ENCODE peak calls at places on chromosomes 5 and 9, in nine cellular contexts. One of them, this sample, is unnamed.

GRCh38 chr5:863244-863805 is 12.5 kb upstream of the ZDHHC11 start:
- DNase-seq in HS-5: no peak
- DNase-seq in naive thymus-derived CD8-positive, alpha-beta T cell: no peak
- DNase-seq in NCI-H748 treated with DMSO at 0.1 percent for 48 hours: no peak
- DNase-seq in activated naive CD4-positive, alpha-beta T cell: no peak
- DNase-seq in germinal center: no peak
- DNase-seq in activated B cell treated with CpG ODN at 0.5 μM for 24 hours: no peak
- DNase-seq in G401: no peak
- DNase-seq in stimulated activated CD4-positive, alpha-beta T cell treated with anti-CD3 and anti-CD28 coated beads, TNF-alpha, amount 100 ng/mL, for 48 hours: no peak
- DNase-seq in this sample: no peak

GRCh38 chr5:174157048-174157447 is 111.5 kb downstream of the NSG2 start:
- DNase-seq in HS-5: no peak
- DNase-seq in naive thymus-derived CD8-positive, alpha-beta T cell: no peak
- DNase-seq in NCI-H748 treated with DMSO at 0.1 percent for 48 hours: no peak
- DNase-seq in activated naive CD4-positive, alpha-beta T cell: no peak
- DNase-seq in germinal center: no peak
- DNase-seq in activated B cell treated with CpG ODN at 0.5 μM for 24 hours: no peak
- DNase-seq in G401: no peak
- DNase-seq in stimulated activated CD4-positive, alpha-beta T cell treated with anti-CD3 and anti-CD28 coated beads, TNF-alpha, amount 100 ng/mL, for 48 hours: no peak
- DNase-seq in this sample: no peak

GRCh38 chr9:111601237-111602018 is 2.0 kb upstream of the PTGR1 start:
- DNase-seq in HS-5: no peak
- DNase-seq in naive thymus-derived CD8-positive, alpha-beta T cell: peak; percentile 1
- DNase-seq in NCI-H748 treated with DMSO at 0.1 percent for 48 hours: no peak
- DNase-seq in activated naive CD4-positive, alpha-beta T cell: no peak
- DNase-seq in germinal center: no peak
- DNase-seq in activated B cell treated with CpG ODN at 0.5 μM for 24 hours: no peak
- DNase-seq in G401: no peak
- DNase-seq in stimulated activated CD4-positive, alpha-beta T cell treated with anti-CD3 and anti-CD28 coated beads, TNF-alpha, amount 100 ng/mL, for 48 hours: no peak
- DNase-seq in this sample: no peak

GRCh38 chr9:92975452-92975770 is 28.1 kb downstream of the FGD3 start:
- DNase-seq in HS-5: no peak
- DNase-seq in naive thymus-derived CD8-positive, alpha-beta T cell: no peak
- DNase-seq in NCI-H748 treated with DMSO at 0.1 percent for 48 hours: no peak
- DNase-seq in activated naive CD4-positive, alpha-beta T cell: no peak
- DNase-seq in germinal center: no peak
- DNase-seq in activated B cell treated with CpG ODN at 0.5 μM for 24 hours: no peak
- DNase-seq in G401: no peak
- DNase-seq in stimulated activated CD4-positive, alpha-beta T cell treated with anti-CD3 and anti-CD28 coated beads, TNF-alpha, amount 100 ng/mL, for 48 hours: no peak
- DNase-seq in this sample: no peak

GRCh38 chr9:112858625-112859147 is 32.0 kb downstream of the SLC46A2 start:
- DNase-seq in HS-5: no peak
- DNase-seq in naive thymus-derived CD8-positive, alpha-beta T cell: no peak
- DNase-seq in NCI-H748 treated with DMSO at 0.1 percent for 48 hours: no peak
- DNase-seq in activated naive CD4-positive, alpha-beta T cell: no peak
- DNase-seq in germinal center: peak; percentile 66
- DNase-seq in activated B cell treated with CpG ODN at 0.5 μM for 24 hours: no peak
- DNase-seq in G401: no peak
- DNase-seq in stimulated activated CD4-positive, alpha-beta T cell treated with anti-CD3 and anti-CD28 coated beads, TNF-alpha, amount 100 ng/mL, for 48 hours: no peak
- DNase-seq in this sample: no peak

GRCh38 chr5:115850771-115851416 is 9.2 kb downstream of the AP3S1 start:
- DNase-seq in HS-5: no peak
- DNase-seq in naive thymus-derived CD8-positive, alpha-beta T cell: no peak
- DNase-seq in NCI-H748 treated with DMSO at 0.1 percent for 48 hours: no peak
- DNase-seq in activated naive CD4-positive, alpha-beta T cell: no peak
- DNase-seq in germinal center: no peak
- DNase-seq in activated B cell treated with CpG ODN at 0.5 μM for 24 hours: no peak
- DNase-seq in G401: no peak
- DNase-seq in stimulated activated CD4-positive, alpha-beta T cell treated with anti-CD3 and anti-CD28 coated beads, TNF-alpha, amount 100 ng/mL, for 48 hours: no peak
- DNase-seq in this sample: no peak

GRCh38 chr9:133111461-133112360 is 9.3 kb downstream of the RALGDS start:
- DNase-seq in HS-5: no peak
- DNase-seq in naive thymus-derived CD8-positive, alpha-beta T cell: no peak
- DNase-seq in NCI-H748 treated with DMSO at 0.1 percent for 48 hours: no peak
- DNase-seq in activated naive CD4-positive, alpha-beta T cell: no peak
- DNase-seq in germinal center: no peak
- DNase-seq in activated B cell treated with CpG ODN at 0.5 μM for 24 hours: no peak
- DNase-seq in G401: no peak
- DNase-seq in stimulated activated CD4-positive, alpha-beta T cell treated with anti-CD3 and anti-CD28 coated beads, TNF-alpha, amount 100 ng/mL, for 48 hours: no peak
- DNase-seq in this sample: no peak

GRCh38 chr5:6475626-6476312 is 27.1 kb downstream of the UBE2QL1 start:
- DNase-seq in HS-5: no peak
- DNase-seq in naive thymus-derived CD8-positive, alpha-beta T cell: no peak
- DNase-seq in NCI-H748 treated with DMSO at 0.1 percent for 48 hours: no peak
- DNase-seq in activated naive CD4-positive, alpha-beta T cell: no peak
- DNase-seq in germinal center: no peak
- DNase-seq in activated B cell treated with CpG ODN at 0.5 μM for 24 hours: no peak
- DNase-seq in G401: no peak
- DNase-seq in stimulated activated CD4-positive, alpha-beta T cell treated with anti-CD3 and anti-CD28 coated beads, TNF-alpha, amount 100 ng/mL, for 48 hours: no peak
- DNase-seq in this sample: no peak

GRCh38 chr9:84432746-84433145 is 92.2 kb upstream of the SLC28A3 start:
- DNase-seq in HS-5: no peak
- DNase-seq in naive thymus-derived CD8-positive, alpha-beta T cell: no peak
- DNase-seq in NCI-H748 treated with DMSO at 0.1 percent for 48 hours: no peak
- DNase-seq in activated naive CD4-positive, alpha-beta T cell: no peak
- DNase-seq in germinal center: no peak
- DNase-seq in activated B cell treated with CpG ODN at 0.5 μM for 24 hours: no peak
- DNase-seq in G401: no peak
- DNase-seq in stimulated activated CD4-positive, alpha-beta T cell treated with anti-CD3 and anti-CD28 coated beads, TNF-alpha, amount 100 ng/mL, for 48 hours: no peak
- DNase-seq in this sample: no peak

GRCh38 chr9:114056527-114056926 is 21.6 kb downstream of the AMBP start:
- DNase-seq in HS-5: no peak
- DNase-seq in naive thymus-derived CD8-positive, alpha-beta T cell: no peak
- DNase-seq in NCI-H748 treated with DMSO at 0.1 percent for 48 hours: no peak
- DNase-seq in activated naive CD4-positive, alpha-beta T cell: no peak
- DNase-seq in germinal center: no peak
- DNase-seq in activated B cell treated with CpG ODN at 0.5 μM for 24 hours: no peak
- DNase-seq in G401: no peak
- DNase-seq in stimulated activated CD4-positive, alpha-beta T cell treated with anti-CD3 and anti-CD28 coated beads, TNF-alpha, amount 100 ng/mL, for 48 hours: no peak
- DNase-seq in this sample: no peak